ENCODE peak calls at places on chromosomes 1 and 21, in four cellular contexts. F is NT2/D1, P is DND-41, E is endothelial cell of umbilical vein. L is an unnamed sample.

GRCh38 chr1:93221913-93222312 is 41.4 kb downstream of the CCDC18 start:
- DNase-seq in F (no peak), P (peak), E (no peak), L (no peak)

GRCh38 chr1:238485062-238485905 is 594.6 kb upstream of the ZP4 start:
- DNase-seq in F (no peak), P (no peak), E (no peak), L (no peak)

GRCh38 chr1:29639156-29639736 is 402.9 kb downstream of the PTPRU start:
- DNase-seq in F (no peak), P (no peak), E (no peak), L (no peak)

GRCh38 chr1:176469450-176469985 is 6.5 kb downstream of the PAPPA2 start:
- DNase-seq in F (no peak), P (no peak), E (no peak), L (no peak)

GRCh38 chr21:14607262-14607661 is 61.1 kb upstream of the SAMSN1 start:
- DNase-seq in F (no peak), P (no peak), E (no peak), L (no peak)

GRCh38 chr1:94463056-94463764 is 45.0 kb downstream of the ABCD3 start:
- DNase-seq in F (no peak), P (no peak), E (peak), L (no peak)

GRCh38 chr1:217713223-217713622 is 82.1 kb downstream of the SPATA17 start:
- DNase-seq in F (no peak), P (no peak), E (no peak), L (no peak)

GRCh38 chr1:46508760-46509159 is 19.1 kb downstream of the DMBX1 start:
- DNase-seq in F (no peak), P (no peak), E (no peak), L (no peak)

GRCh38 chr1:154835531-154836285 is 34.4 kb downstream of the KCNN3 start:
- DNase-seq in F (no peak), P (no peak), E (peak), L (no peak)

GRCh38 chr1:65039508-65039907 is 73.2 kb upstream of the JAK1 start:
- DNase-seq in F (no peak), P (no peak), E (no peak), L (no peak)

GRCh38 chr1:47534417-47534816 is 96.6 kb downstream of the FOXD2 start:
- DNase-seq in F (no peak), P (no peak), E (no peak), L (no peak)

GRCh38 chr1:211323156-211324063 is 3.2 kb upstream of the TRAF5 start:
- DNase-seq in F (peak), P (peak), E (peak), L (peak)
- H3K9ac ChIP-seq in F (no peak), P (no peak), E (no peak), L (no peak)

GRCh38 chr1:107277022-107277421 is 136.2 kb downstream of the NTNG1 start:
- DNase-seq in F (peak), P (peak), E (peak), L (peak)
- H3K9ac ChIP-seq in F (no peak), P (no peak), E (no peak), L (no peak)

DNA sequence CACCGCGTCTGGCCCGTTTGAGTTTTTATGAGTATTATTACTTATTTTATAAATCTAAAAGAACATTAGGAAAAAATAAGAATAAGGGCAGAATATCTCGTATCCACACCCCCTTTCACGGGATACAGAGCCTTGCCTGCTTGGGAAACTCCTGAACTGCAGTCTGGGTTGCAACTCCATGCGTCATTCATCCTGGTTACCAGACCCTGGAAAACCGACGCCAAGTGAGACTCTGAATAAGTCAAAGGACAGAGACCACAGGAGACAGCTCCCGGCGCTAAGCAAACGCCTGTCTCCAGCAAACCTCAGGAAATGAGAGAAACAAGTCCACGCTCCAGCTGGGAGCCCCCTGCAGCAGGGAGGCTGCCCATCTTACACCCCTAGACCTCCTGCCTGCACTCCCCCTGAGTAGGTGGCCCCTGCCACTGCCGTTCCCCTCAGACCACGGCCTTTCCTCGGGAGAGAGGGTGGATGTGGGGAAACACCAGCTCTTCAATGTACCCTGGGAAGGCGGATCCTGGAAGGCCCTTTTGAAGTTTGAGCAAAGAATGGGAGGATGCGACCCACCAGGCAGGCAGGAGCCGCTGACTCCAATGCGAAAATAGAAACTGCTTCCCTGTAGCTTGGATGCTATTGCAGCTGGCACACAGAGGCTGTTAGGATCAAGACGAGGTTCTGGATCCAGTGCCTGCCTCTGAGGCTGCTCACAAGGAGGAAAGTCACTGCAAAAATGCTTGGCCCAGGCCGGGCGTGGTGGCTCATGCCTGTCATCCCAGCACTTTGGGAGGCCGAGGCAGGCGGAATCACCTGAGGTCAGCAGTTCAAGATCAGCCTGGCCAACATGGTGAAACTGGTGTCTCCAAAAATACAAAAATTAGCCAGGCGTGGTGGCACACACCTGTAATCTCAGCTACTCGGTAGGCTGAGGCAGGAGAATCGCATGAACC is 37.7 kb upstream of the GPR157 start:
- DNase-seq in F (no peak), P (no peak), E (peak), L (no peak)
- H3K9ac ChIP-seq in F (peak), P (no peak), E (peak), L (peak)

GRCh38 chr1:224921354-224921753 is 8.1 kb upstream of the DNAH14 start:
- DNase-seq in F (no peak), P (no peak), E (no peak), L (no peak)

GRCh38 chr1:224919508-224919907 is 10.0 kb upstream of the DNAH14 start:
- DNase-seq in F (no peak), P (no peak), E (no peak), L (no peak)

GRCh38 chr1:224923726-224924125 is 5.7 kb upstream of the DNAH14 start:
- DNase-seq in F (no peak), P (no peak), E (no peak), L (no peak)

GRCh38 chr1:224920930-224921329 is 8.5 kb upstream of the DNAH14 start:
- DNase-seq in F (no peak), P (no peak), E (no peak), L (no peak)

DNA sequence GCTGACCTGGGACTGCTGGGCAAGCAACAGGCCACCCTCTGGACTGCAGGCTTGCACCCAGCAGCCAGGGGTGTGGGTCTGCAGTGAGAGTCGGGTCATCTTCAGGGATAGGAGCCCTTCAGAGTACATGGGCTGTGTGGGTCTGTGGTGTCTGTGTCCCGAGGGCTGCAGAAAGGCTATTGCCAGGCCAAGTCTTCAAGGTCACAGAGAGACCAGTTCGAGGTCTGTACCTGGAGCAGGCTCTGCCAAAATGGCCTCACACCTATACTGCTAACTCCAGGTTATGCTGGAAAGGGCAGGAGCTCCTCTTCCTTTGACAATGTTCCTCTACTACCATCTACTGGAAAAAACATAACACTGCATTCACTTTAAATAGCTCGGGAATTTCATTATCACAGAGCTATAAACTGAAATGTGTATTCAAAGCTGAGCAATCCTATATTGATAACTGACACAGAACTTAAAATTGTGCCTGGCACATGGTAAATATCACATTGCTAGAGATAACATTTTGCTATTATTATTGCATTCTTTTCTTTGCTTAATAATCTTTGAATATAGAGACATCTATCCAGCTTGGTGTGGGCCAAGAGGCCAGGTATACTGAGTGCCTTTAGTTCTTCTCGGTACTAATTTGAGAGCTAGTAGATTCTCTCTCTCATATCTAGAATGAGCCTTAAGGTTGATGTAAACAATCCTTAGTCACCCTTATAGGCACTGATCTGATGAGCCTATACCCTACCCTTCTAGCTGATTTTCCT is 6.9 kb upstream of the DNAH14 start:
- DNase-seq in F (peak), P (peak), E (peak), L (no peak)
- H3K9ac ChIP-seq in F (no peak), P (no peak), E (no peak), L (no peak)

DNA sequence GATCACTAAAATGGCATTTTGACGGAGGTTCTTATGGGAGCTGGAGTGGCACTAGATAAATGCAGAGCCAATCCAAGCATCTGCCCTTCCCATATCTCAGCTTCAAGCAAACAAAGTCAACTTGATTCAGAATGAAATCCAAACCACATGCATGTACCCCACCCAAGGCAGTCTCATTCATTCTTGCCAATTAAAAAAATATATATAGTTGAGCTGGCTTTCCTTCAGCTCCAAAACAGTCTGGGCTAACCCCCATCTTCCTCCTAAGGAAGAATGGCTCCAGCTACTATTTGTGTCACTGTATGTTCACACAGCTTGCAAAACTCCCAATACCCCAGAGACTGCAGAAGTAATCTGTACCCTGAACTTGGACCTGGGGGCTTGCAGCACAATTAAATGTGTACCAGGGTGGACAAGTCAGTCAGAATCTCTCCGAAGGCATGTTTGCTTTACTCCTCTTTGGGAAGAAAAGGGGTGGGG is 35.5 kb downstream of the GPR3 start:
- DNase-seq in F (no peak), P (no peak), E (no peak), L (no peak)
- H3K9ac ChIP-seq in F (no peak), P (no peak), E (peak), L (no peak)

GRCh38 chr1:2557146-2558029 is 1.2 kb downstream of the TNFRSF14 start:
- DNase-seq in F (no peak), P (no peak), E (no peak), L (peak)
- H3K9ac ChIP-seq in F (no peak), P (peak), E (no peak), L (peak)

DNA sequence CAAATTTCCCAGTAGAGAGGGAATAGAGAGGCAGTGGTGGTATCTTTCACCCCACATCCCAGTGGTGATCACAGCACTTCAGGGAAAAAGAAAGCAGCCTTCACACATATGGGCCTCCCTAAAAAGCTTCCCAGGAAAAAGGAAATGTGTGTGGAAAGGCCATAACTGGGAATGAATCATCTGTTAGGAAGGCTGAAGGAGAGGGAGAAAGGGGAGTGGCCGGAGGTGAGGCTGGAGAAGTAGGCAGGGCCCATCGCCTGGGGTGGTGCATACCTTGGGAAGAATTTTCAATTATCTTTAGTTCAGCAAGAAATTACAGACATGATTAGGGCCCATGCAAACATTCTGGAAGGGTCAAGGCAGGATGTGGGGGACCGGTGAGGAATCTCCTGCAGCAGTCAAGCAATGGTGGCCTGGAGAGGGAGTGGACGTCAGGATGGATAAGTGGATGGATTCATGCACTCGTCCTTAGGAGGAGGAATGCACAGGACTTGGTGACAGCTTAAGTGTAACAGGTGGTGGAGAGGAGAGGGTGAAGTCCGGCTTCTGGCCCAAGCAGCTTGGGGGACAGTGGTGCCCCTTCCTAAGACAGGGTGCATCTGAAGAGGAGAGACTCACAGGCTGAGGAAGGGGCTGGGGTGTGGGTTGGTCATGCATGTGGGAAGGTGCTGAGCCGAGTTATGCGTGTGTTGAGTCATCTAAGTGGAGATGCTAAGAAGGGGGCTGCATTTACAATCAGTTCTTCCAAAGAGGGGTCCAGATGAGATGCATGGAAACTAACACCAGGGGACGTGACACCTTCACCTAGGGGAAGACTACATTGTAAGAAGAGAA is 17.9 kb downstream of the HIVEP3 start:
- DNase-seq in F (no peak), P (peak), E (peak), L (peak)
- H3K9ac ChIP-seq in F (no peak), P (peak), E (peak), L (no peak)